ENCODE peak calls at places on chromosomes 13 and 19, in nine cellular contexts. Q is heart left ventricle, Z is uterus, P is astrocyte of the cerebellum, U is body of pancreas, V is foreskin fibroblast, M is endothelial cell, S is WTC11, T is esophagus squamous epithelium. C is an unnamed sample.

GRCh38 chr13:52428295-52428694 is 22.1 kb downstream of the VPS36 start:
- DNase-seq in Q (peak; percentile 36), M (no peak), S (no peak), Z (no peak), V (no peak), U (no peak), T (no peak), P (peak; percentile 20), C (peak; percentile 11)

GRCh38 chr19:18507727-18508440 is 14.0 kb downstream of the ELL start:
- DNase-seq in Z (no peak), T (no peak), S (no peak), P (no peak), M (no peak), U (no peak), Q (peak; percentile 64), V (no peak), C (no peak)

GRCh38 chr13:109642358-109642757 is 144.0 kb downstream of the IRS2 start:
- DNase-seq in T (no peak), V (no peak), S (no peak), M (no peak), U (no peak), P (no peak), Q (no peak), Z (no peak), C (no peak)

GRCh38 chr19:43552616-43553015 is 19.6 kb downstream of the ZNF575 start:
- DNase-seq in V (no peak), P (no peak), Q (no peak), Z (no peak), M (no peak), U (no peak), S (no peak), T (no peak), C (no peak)

GRCh38 chr13:47211106-47211505 is 314.3 kb upstream of the HTR2A start:
- DNase-seq in T (no peak), S (no peak), P (no peak), Z (no peak), U (no peak), Q (no peak), V (peak; percentile 20), M (no peak), C (no peak)

GRCh38 chr13:41274881-41275280 is 11.5 kb upstream of the MTRF1 start:
- DNase-seq in S (no peak), T (no peak), Z (no peak), Q (no peak), P (no peak), M (no peak), U (no peak), V (no peak), C (no peak)

GRCh38 chr13:27139565-27139964 is 32.0 kb downstream of the USP12 start:
- DNase-seq in P (no peak), Z (no peak), Q (no peak), U (no peak), S (no peak), M (no peak), T (no peak), V (no peak), C (no peak)

GRCh38 chr13:30934381-30934780 is 1.9 kb downstream of the TEX26 start:
- DNase-seq in T (no peak), U (no peak), S (peak; percentile 35), V (no peak), P (no peak), Q (no peak), Z (no peak), M (no peak), C (no peak)

GRCh38 chr19:49830766-49831165 is 12.7 kb downstream of the MED25 start:
- DNase-seq in Q (no peak), V (no peak), Z (no peak), P (no peak), M (no peak), T (no peak), S (no peak), U (no peak), C (no peak)

GRCh38 chr13:49374585-49375290 is 69.1 kb downstream of the CAB39L start:
- DNase-seq in V (peak; percentile 84), M (no peak), P (peak; percentile 61), Q (no peak), T (no peak), U (no peak), Z (no peak), S (no peak), C (no peak)

GRCh38 chr13:85693889-85694511 is 105.2 kb downstream of the SLITRK6 start:
- DNase-seq in T (no peak), U (no peak), M (no peak), P (no peak), S (no peak), Z (no peak), V (peak; percentile 4), Q (no peak), C (no peak)

DNA sequence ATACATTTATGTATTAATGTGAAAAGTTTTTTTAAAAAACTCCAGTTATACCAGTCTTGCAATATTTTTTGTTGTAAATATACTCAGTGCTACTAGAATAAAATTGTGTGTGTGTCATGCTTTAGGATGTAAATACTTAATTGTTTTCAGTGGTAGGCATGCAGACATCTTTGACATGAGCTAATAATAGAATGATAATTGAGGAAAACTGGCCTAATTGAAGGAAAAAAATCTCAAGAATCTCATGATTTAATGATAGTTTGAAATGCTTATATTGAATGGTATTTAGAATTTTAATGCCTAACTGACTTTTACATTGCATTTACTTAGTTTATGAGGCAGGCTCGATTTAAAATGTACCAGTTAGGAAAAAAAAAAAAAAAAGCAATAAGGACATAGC is 3.2 kb upstream of the MAB21L1 start:
- DNase-seq in Q (no peak), Z (no peak), M (no peak), V (no peak), P (no peak), U (no peak), S (no peak), T (no peak), C (no peak)
- TF ChIP-seq CTCF in Q (no peak), Z (no peak), M (no peak), V (no peak), P (no peak), U (no peak), S (no peak), T (no peak), C (no peak)

DNA sequence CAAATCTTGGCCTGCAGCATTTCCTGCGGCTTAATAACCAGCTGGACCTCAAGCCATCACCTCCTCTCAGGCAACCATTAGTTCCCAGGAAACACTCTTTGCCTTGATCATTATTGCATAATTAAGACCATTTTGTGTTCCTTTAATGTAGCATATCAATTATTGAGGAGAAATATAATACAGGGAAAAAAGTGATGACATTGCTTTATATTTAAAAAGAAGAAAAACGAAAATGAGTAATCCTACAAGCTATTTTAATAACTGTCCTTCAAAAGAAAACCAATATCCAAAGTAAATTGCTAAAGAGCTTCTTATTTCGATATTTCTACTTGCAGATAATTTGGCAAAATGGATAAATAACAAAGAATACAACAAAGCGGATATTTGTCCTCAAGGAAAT is 1084.7 kb downstream of the EFNB2 start:
- DNase-seq in Z (no peak), M (no peak), Q (no peak), U (no peak), P (no peak), T (no peak), V (no peak), S (no peak), C (no peak)
- TF ChIP-seq CTCF in Z (no peak), M (no peak), Q (no peak), U (no peak), P (no peak), T (no peak), V (no peak), S (no peak), C (no peak)

GRCh38 chr19:15280915-15281683 is 48.9 kb upstream of the EPHX3 start:
- DNase-seq in V (peak; percentile 81), Z (peak; percentile 81), U (peak; percentile 78), S (no peak), T (no peak), Q (peak; percentile 81), M (no peak), P (peak; percentile 71), C (peak; percentile 32)
- TF ChIP-seq CTCF in V (peak; percentile 16), Z (peak; percentile 32), U (no peak), S (no peak), T (no peak), Q (peak; percentile 53), M (no peak), P (peak; percentile 27), C (no peak)

DNA sequence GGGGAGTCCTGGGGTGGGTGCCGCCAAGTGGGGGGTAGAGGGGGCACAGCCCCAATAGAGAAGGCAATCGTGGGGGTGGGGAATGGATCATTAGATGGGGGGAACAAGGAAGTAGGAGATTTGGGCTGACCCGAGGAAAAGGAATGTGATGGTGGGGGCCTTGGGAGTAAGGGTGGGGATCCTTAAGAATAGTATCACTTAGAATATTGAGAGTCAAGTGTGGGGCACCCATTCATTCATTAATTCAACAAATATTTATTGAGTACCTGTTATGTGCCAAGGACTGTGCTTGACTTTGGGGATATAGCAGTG is 641 bp downstream of the PPP5C start:
- DNase-seq in T (no peak), Z (no peak), M (no peak), S (no peak), P (no peak), Q (no peak), V (no peak), U (no peak), C (no peak)
- TF ChIP-seq CTCF in T (peak; percentile 6), Z (no peak), M (peak; percentile 42), S (peak; percentile 7), P (no peak), Q (no peak), V (no peak), U (no peak), C (no peak)

GRCh38 chr19:9885077-9885552 is 50.0 kb downstream of the PIN1 start:
- DNase-seq in M (peak; percentile 9), Q (peak; percentile 21), P (no peak), V (peak; percentile 16), Z (peak; percentile 71), U (no peak), T (no peak), S (no peak), C (no peak)
- TF ChIP-seq CTCF in M (peak; percentile 50), Q (peak; percentile 51), P (peak; percentile 53), V (peak; percentile 48), Z (no peak), U (no peak), T (no peak), S (no peak), C (no peak)

GRCh38 chr19:44747739-44748425 is 626 bp upstream of the BCL3 start:
- DNase-seq in P (no peak), V (peak; percentile 61), U (peak; percentile 69), M (peak; percentile 25), T (no peak), Q (peak; percentile 73), Z (peak; percentile 64), S (no peak), C (peak; percentile 66)
- TF ChIP-seq CTCF in P (no peak), V (no peak), U (no peak), M (no peak), T (no peak), Q (no peak), Z (no peak), S (no peak), C (no peak)

DNA sequence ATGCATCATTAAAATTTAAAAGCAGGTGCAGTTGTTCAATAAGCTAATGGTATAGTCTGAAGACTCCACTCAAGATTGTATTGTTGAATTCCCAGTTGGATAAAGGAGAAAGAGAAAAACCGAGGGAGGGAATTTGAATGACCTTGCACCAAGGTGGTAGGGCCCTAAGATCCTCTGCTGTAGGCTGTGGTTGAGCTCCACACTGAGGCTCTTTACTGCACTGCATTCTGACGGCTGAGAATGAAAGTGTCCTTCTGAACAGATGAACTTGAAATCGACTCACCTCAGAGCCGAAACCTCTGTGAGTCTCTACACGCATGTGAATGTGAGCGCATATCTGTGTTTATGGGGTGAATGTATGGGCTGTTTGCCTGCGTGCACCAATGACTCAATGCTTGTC is 388.9 kb upstream of the DACH1 start:
- DNase-seq in M (peak; percentile 56), Z (no peak), V (no peak), U (peak; percentile 45), S (peak; percentile 58), P (peak; percentile 41), T (no peak), Q (no peak), C (peak; percentile 5)
- TF ChIP-seq CTCF in M (no peak), Z (no peak), V (peak; percentile 56), U (peak; percentile 29), S (peak; percentile 12), P (peak; percentile 86), T (no peak), Q (peak; percentile 24), C (no peak)